ENCODE peak calls at places on chromosomes 16 and 17, in four cellular contexts. Q is IMR-90, F is K562, H is endothelial cell of umbilical vein. W is an unnamed sample. For H3K9me1 and H3K4me1, the result is how much of the 10 kb centered on the place peaks cover.

GRCh38 chr17:27741361-27741861 is 58.9 kb downstream of the NOS2 start:
- DNase-seq in Q (peak), F (no peak), H (peak), W (no peak)

GRCh38 chr17:1495265-1495664 is 2.8 kb upstream of the MYO1C start:
- DNase-seq in Q (no peak), F (no peak), H (no peak), W (no peak)

GRCh38 chr16:31412750-31413149 is 15.4 kb downstream of the COX6A2 start:
- DNase-seq in Q (no peak), F (no peak), H (no peak), W (no peak)

GRCh38 chr16:85464342-85465305 is 148.5 kb upstream of the GSE1 start:
- DNase-seq in Q (no peak), F (no peak), H (no peak), W (no peak)

GRCh38 chr17:2274414-2274813 is 29.2 kb downstream of the SMG6 start:
- DNase-seq in Q (no peak), F (no peak), H (no peak), W (no peak)

GRCh38 chr16:66620419-66620775 is 15.9 kb downstream of the CMTM3 start:
- DNase-seq in Q (no peak), F (no peak), H (no peak), W (no peak)

GRCh38 chr17:164536-165235 is 16.8 kb downstream of the DOC2B start:
- DNase-seq in Q (peak), F (peak), H (peak), W (no peak)

GRCh38 chr16:17312100-17312732 is 158.5 kb downstream of the XYLT1 start:
- DNase-seq in Q (no peak), F (no peak), H (no peak), W (peak)

GRCh38 chr16:70588565-70588964 is 57.8 kb upstream of the IL34 start:
- DNase-seq in Q (peak), F (no peak), H (peak), W (no peak)

DNA sequence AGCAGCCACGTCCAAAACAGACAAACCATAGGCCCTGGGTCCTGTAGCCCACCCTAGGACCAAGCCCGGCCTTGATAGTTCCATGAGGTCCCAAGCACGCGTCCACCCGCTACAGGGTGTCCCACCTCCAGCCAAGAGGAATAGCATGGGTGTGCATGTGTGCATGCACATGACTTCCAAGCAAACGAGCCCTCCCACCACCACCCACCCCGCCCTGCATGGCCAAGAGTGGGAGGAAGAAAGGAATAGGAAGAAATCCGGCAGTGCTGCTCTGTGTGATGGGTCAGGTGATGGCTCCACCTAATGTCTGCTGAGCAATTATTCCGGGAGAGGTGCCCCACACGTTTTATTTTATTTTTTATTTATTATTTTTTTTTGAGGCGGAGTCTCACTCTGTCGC is 184.6 kb downstream of the ZNF423 start:
- DNase-seq in Q (no peak), F (no peak), H (no peak), W (no peak)
- H3K9me1 ChIP-seq in Q (under half), F (under half), H (under half), W (under half)

DNA sequence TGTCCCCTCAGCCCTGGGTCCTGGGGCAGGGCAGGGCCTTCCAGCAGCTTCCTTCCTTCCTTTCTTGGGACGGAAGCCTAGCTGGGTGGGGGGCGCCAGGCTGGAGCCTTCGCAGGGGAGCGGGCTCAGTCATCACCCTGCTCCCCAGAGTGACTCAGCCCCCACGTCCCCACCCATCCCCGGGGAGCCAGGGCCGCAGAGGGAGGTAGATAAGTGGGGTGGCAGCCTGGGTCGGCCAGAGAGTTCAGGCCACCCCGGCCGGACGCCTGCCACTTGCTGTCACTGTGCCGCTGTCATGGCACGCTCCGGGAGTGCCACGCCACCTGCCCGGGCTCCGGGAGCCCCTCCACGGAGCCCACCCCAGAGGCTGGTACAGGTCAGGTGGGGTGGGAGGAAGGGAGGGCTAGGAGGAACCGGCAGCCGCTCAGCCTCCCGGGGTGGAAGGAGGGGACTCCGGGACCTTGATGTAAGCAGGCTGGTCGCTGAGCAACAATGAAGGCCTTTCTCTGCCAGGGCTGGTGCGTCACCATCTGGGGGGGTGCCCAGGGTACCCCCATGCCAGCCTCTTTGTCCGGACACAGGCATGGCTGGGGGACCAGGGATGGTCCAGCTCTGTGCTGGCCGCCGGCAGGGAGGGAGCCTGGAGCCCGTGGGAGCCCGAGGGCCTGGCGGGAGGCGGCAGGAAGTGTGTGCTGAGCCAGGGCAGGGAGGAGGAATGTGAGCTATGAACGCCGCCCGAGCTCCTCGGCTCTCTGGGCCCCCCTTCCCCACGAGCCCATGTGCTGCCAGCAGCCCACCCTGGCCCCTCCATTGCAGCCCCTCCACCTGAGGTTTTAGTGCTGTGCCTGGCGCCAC is 6.6 kb downstream of the NHERF2 start:
- DNase-seq in Q (peak), F (peak), H (peak), W (no peak)
- H3K4me1 ChIP-seq in Q (half or more), F (half or more), H (under half), W (under half)

GRCh38 chr16:23508589-23509440 is 1.5 kb downstream of the GGA2 start:
- DNase-seq in Q (no peak), F (peak), H (peak), W (no peak)
- H3K9me1 ChIP-seq in Q (under half), F (under half), H (under half), W (under half)

GRCh38 chr17:41147531-41148204 is 2.0 kb downstream of the KRTAP4-5 start:
- DNase-seq in Q (no peak), F (no peak), H (no peak), W (no peak)
- H3K4me1 ChIP-seq in Q (under half), F (under half), H (under half), W (under half)

DNA sequence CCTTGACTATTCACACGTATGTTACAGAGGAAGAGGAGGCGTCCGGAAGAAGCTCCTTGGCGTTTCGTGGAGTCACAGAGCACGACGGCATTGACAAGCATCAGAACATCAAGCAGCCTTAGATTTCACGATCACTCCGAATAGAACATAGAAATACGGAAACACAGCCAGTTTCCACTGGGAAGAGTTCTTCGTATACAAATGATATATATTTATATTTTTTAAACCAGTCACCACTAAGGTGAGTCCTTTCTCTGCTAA is 3.1 kb downstream of the CBLN1 start:
- DNase-seq in Q (no peak), F (no peak), H (no peak), W (no peak)
- H3K9me1 ChIP-seq in Q (under half), F (under half), H (under half), W (under half)

DNA sequence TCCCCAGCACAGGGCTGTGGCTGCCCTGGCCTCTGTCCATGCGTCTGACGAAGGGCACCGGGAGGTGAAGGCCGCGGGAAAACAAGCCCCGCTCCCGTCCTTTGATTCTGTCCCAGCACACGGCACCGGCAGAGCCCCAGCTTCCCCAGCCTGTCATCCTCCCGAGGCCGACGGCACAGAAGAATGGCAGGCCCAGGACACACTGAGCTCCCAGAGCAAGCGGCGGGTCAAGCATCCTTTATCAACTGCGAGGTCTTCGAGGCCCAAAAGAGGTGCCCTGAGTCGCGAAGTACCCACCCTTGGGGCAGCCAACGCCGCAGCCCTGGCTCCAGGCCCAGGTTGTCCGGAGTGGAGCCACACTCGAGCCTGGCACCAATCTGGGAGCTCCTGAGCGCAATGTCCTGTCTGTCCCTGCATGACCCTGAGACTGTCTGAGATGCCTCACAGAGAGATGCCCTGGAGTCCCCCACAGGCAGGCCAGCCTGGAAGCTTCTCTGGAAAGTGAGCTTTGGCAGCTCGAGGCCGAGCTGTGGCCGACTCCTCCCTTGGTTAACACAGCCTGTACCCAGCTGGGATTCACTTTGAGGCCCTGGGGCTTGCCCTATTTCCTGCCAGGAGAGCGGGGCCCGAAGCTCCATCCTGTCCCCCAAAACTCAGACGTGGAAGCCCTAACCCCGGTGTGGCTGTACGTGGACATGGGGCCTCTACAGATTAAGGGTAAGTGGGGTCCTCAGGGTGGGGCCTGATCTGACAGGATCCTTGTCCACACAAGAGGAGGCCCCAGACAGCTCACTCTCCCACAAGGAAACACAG is 23.3 kb downstream of the SLC7A5 start:
- DNase-seq in Q (no peak), F (no peak), H (no peak), W (no peak)
- H3K4me1 ChIP-seq in Q (under half), F (half or more), H (under half), W (under half)

GRCh38 chr17:43932357-43932756 is 9.9 kb downstream of the PPY start:
- DNase-seq in Q (no peak), F (no peak), H (no peak), W (no peak)

GRCh38 chr17:43935204-43935925 is 6.9 kb downstream of the PPY start:
- DNase-seq in Q (no peak), F (no peak), H (no peak), W (no peak)

GRCh38 chr17:43931062-43931571 is 11.2 kb downstream of the PPY start:
- DNase-seq in Q (no peak), F (no peak), H (no peak), W (no peak)

GRCh38 chr17:43935926-43936261 is 6.4 kb downstream of the PPY start:
- DNase-seq in Q (no peak), F (no peak), H (no peak), W (no peak)

DNA sequence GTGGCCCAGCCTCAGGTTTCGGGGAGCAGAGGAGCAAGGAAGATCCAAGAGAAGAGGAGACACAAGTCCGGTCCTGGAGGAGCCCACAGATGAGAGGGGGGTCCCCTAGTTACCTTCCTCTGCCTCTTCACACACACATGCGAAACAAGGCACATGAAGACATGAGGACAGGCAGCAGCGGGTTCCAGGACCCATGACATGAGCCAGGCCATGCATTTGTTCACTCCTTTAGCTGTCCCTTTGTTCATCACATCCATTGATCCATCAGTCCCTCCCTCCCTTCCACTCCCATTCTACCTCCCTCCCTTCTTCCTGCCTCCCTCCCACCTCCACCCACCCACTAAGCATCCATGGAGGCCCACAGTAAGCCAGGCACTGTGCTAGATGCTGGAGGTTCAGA is 9.4 kb downstream of the PPY start:
- DNase-seq in Q (no peak), F (no peak), H (no peak), W (no peak)
- H3K9me1 ChIP-seq in Q (under half), F (under half), H (under half), W (under half)

GRCh38 chr17:57871155-57871554 is 21.3 kb upstream of the MRPS23 start:
- DNase-seq in Q (no peak), F (no peak), H (no peak), W (no peak)
- H3K4me1 ChIP-seq in Q (half or more), F (under half), H (half or more), W (half or more)

GRCh38 chr16:53476867-53477266 is 26.1 kb downstream of the AKTIP start:
- DNase-seq in Q (no peak), F (no peak), H (no peak), W (no peak)
- H3K9me1 ChIP-seq in Q (under half), F (under half), H (under half), W (under half)

W was measured in keratinocyte.